ENCODE peak calls at places on chromosomes 7 and 10, in nine cellular contexts. One of them, this sample, is unnamed. For H3K27me3 and H3K9me3, the result is how much of the 10 kb centered on the place peaks cover.

GRCh38 chr7:3154881-3155494 is 111.3 kb upstream of the CARD11 start:
- DNase-seq in breast epithelium: no peak
- DNase-seq in esophagus squamous epithelium: no peak
- DNase-seq in GM23248: peak
- DNase-seq in astrocyte: no peak
- DNase-seq in keratinocyte: peak
- DNase-seq in iPS DF 6.9: peak
- DNase-seq in effector memory CD4-positive, alpha-beta T cell: peak
- DNase-seq in prostate gland: peak
- DNase-seq in this sample: no peak

GRCh38 chr7:106757846-106758245 is 96.9 kb upstream of the CCDC71L start:
- DNase-seq in breast epithelium: no peak
- DNase-seq in esophagus squamous epithelium: no peak
- DNase-seq in GM23248: peak
- DNase-seq in astrocyte: peak
- DNase-seq in keratinocyte: no peak
- DNase-seq in iPS DF 6.9: no peak
- DNase-seq in effector memory CD4-positive, alpha-beta T cell: no peak
- DNase-seq in prostate gland: no peak
- DNase-seq in this sample: peak

GRCh38 chr7:122219253-122219865 is 75.3 kb upstream of the AASS start:
- DNase-seq in breast epithelium: no peak
- DNase-seq in esophagus squamous epithelium: no peak
- DNase-seq in GM23248: peak
- DNase-seq in astrocyte: no peak
- DNase-seq in keratinocyte: no peak
- DNase-seq in iPS DF 6.9: no peak
- DNase-seq in effector memory CD4-positive, alpha-beta T cell: no peak
- DNase-seq in prostate gland: no peak
- DNase-seq in this sample: no peak

GRCh38 chr7:70042533-70042932 is 444.3 kb downstream of the AUTS2 start:
- DNase-seq in breast epithelium: no peak
- DNase-seq in esophagus squamous epithelium: no peak
- DNase-seq in GM23248: peak
- DNase-seq in astrocyte: peak
- DNase-seq in keratinocyte: no peak
- DNase-seq in iPS DF 6.9: no peak
- DNase-seq in effector memory CD4-positive, alpha-beta T cell: no peak
- DNase-seq in prostate gland: no peak
- DNase-seq in this sample: no peak

GRCh38 chr10:29648983-29649268 is 14.2 kb upstream of the SVIL start:
- DNase-seq in breast epithelium: no peak
- DNase-seq in esophagus squamous epithelium: no peak
- DNase-seq in GM23248: peak
- DNase-seq in astrocyte: no peak
- DNase-seq in keratinocyte: no peak
- DNase-seq in iPS DF 6.9: no peak
- DNase-seq in effector memory CD4-positive, alpha-beta T cell: no peak
- DNase-seq in prostate gland: no peak
- DNase-seq in this sample: peak

GRCh38 chr7:4753610-4754432 is 21.6 kb upstream of the AP5Z1 start:
- DNase-seq in breast epithelium: peak
- DNase-seq in esophagus squamous epithelium: no peak
- DNase-seq in GM23248: peak
- DNase-seq in astrocyte: no peak
- DNase-seq in keratinocyte: no peak
- DNase-seq in iPS DF 6.9: no peak
- DNase-seq in effector memory CD4-positive, alpha-beta T cell: peak
- DNase-seq in prostate gland: peak
- DNase-seq in this sample: peak

GRCh38 chr7:102042016-102042656 is 224.7 kb downstream of the CUX1 start:
- DNase-seq in breast epithelium: no peak
- DNase-seq in esophagus squamous epithelium: no peak
- DNase-seq in GM23248: peak
- DNase-seq in astrocyte: peak
- DNase-seq in keratinocyte: no peak
- DNase-seq in iPS DF 6.9: no peak
- DNase-seq in effector memory CD4-positive, alpha-beta T cell: no peak
- DNase-seq in prostate gland: no peak
- DNase-seq in this sample: peak

GRCh38 chr7:157904866-157905215 is 568.0 kb downstream of the DNAJB6 start:
- DNase-seq in breast epithelium: peak
- DNase-seq in esophagus squamous epithelium: no peak
- DNase-seq in GM23248: no peak
- DNase-seq in astrocyte: no peak
- DNase-seq in keratinocyte: no peak
- DNase-seq in iPS DF 6.9: no peak
- DNase-seq in effector memory CD4-positive, alpha-beta T cell: no peak
- DNase-seq in prostate gland: no peak
- DNase-seq in this sample: no peak

GRCh38 chr10:69411476-69411875 is 5.2 kb downstream of the TACR2 start:
- DNase-seq in breast epithelium: no peak
- DNase-seq in esophagus squamous epithelium: no peak
- DNase-seq in GM23248: no peak
- DNase-seq in astrocyte: no peak
- DNase-seq in keratinocyte: no peak
- DNase-seq in iPS DF 6.9: no peak
- DNase-seq in effector memory CD4-positive, alpha-beta T cell: no peak
- DNase-seq in prostate gland: no peak
- DNase-seq in this sample: no peak

GRCh38 chr10:12631787-12632562 is 282.6 kb downstream of the CAMK1D start:
- DNase-seq in breast epithelium: no peak
- DNase-seq in esophagus squamous epithelium: no peak
- DNase-seq in GM23248: no peak
- DNase-seq in astrocyte: no peak
- DNase-seq in keratinocyte: no peak
- DNase-seq in iPS DF 6.9: no peak
- DNase-seq in effector memory CD4-positive, alpha-beta T cell: no peak
- DNase-seq in prostate gland: peak
- DNase-seq in this sample: no peak

GRCh38 chr7:108254259-108254658 is 124.1 kb upstream of the LAMB4 start:
- DNase-seq in breast epithelium: no peak
- DNase-seq in esophagus squamous epithelium: no peak
- DNase-seq in GM23248: no peak
- DNase-seq in astrocyte: peak
- DNase-seq in keratinocyte: no peak
- DNase-seq in iPS DF 6.9: no peak
- DNase-seq in effector memory CD4-positive, alpha-beta T cell: no peak
- DNase-seq in prostate gland: no peak
- DNase-seq in this sample: no peak

GRCh38 chr7:140239653-140239935 is 62.8 kb upstream of the KDM7A start:
- DNase-seq in breast epithelium: no peak
- DNase-seq in esophagus squamous epithelium: no peak
- DNase-seq in GM23248: no peak
- DNase-seq in astrocyte: no peak
- DNase-seq in keratinocyte: no peak
- DNase-seq in iPS DF 6.9: no peak
- DNase-seq in effector memory CD4-positive, alpha-beta T cell: no peak
- DNase-seq in prostate gland: no peak
- DNase-seq in this sample: no peak

DNA sequence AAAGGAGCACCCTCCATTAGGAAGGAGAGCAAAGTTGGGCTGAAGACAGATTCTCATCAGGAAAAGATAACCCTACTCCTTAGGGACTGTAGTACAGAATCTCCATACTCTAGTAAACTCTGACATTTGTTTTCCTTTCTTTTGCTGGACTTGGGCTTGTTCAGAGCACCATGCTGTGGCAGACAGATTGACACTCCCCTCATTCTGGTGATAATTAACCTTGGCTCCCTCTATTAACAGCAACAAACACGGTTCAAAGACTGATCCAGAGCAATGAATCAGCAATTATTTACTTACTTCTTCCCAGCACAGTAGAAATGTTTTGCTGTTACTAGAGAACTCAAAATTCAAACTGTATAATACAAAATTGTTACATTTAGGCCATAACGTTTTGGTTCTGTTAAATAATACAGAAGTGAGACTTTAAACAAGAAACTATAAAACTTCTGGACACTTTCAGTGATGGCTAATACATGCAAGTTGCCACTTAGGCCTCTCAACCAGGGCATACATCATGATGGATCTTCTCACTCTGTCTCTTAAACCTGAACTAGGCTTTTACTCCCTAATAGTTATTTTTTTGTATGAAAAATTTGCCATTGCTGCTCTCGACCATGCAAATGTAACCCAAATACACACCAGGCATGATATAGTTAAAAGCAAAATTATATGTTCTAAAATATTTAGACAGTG is 639.0 kb downstream of the IPMK start:
- DNase-seq in breast epithelium: no peak
- DNase-seq in esophagus squamous epithelium: no peak
- DNase-seq in GM23248: no peak
- DNase-seq in astrocyte: no peak
- DNase-seq in keratinocyte: no peak
- DNase-seq in iPS DF 6.9: no peak
- DNase-seq in effector memory CD4-positive, alpha-beta T cell: no peak
- DNase-seq in prostate gland: no peak
- DNase-seq in this sample: no peak
- H3K4me3 ChIP-seq in breast epithelium: no peak
- H3K4me3 ChIP-seq in esophagus squamous epithelium: no peak
- H3K4me3 ChIP-seq in GM23248: no peak
- H3K4me3 ChIP-seq in astrocyte: no peak
- H3K4me3 ChIP-seq in keratinocyte: no peak
- H3K4me3 ChIP-seq in iPS DF 6.9: no peak
- H3K4me3 ChIP-seq in effector memory CD4-positive, alpha-beta T cell: no peak
- H3K4me3 ChIP-seq in prostate gland: no peak
- H3K4me3 ChIP-seq in this sample: no peak

GRCh38 chr7:129789652-129790051 is 163.1 kb downstream of the UBE2H start:
- DNase-seq in breast epithelium: no peak
- DNase-seq in esophagus squamous epithelium: no peak
- DNase-seq in GM23248: no peak
- DNase-seq in astrocyte: no peak
- DNase-seq in keratinocyte: no peak
- DNase-seq in iPS DF 6.9: no peak
- DNase-seq in effector memory CD4-positive, alpha-beta T cell: no peak
- DNase-seq in prostate gland: no peak
- DNase-seq in this sample: no peak
- H3K27me3 ChIP-seq in breast epithelium: under half
- H3K27me3 ChIP-seq in esophagus squamous epithelium: under half
- H3K27me3 ChIP-seq in GM23248: under half
- H3K27me3 ChIP-seq in astrocyte: under half
- H3K27me3 ChIP-seq in keratinocyte: under half
- H3K27me3 ChIP-seq in iPS DF 6.9: under half
- H3K27me3 ChIP-seq in effector memory CD4-positive, alpha-beta T cell: under half
- H3K27me3 ChIP-seq in prostate gland: under half
- H3K27me3 ChIP-seq in this sample: under half

DNA sequence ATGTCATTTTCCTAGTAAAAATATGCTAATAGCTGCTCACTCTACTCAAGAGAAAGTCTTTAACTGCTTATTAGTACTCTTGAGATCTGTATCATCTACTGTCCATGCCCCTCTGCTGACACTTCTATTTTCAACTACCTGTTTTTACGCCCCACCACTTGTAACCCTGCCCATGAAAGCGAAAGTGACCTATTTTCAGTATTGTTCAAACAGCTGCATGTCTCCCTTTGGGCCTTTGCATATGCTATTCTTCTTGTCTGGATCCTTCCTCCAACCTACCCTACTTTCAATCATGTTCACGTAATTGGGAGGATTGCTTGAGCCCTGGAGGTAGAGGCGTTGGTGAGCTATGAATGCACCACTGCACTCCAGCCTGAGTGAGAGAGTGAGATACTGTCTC is 1481.3 kb downstream of the GATA3 start:
- DNase-seq in breast epithelium: no peak
- DNase-seq in esophagus squamous epithelium: no peak
- DNase-seq in GM23248: no peak
- DNase-seq in astrocyte: no peak
- DNase-seq in keratinocyte: no peak
- DNase-seq in iPS DF 6.9: no peak
- DNase-seq in effector memory CD4-positive, alpha-beta T cell: no peak
- DNase-seq in prostate gland: no peak
- DNase-seq in this sample: no peak
- H3K9me3 ChIP-seq in breast epithelium: under half
- H3K9me3 ChIP-seq in esophagus squamous epithelium: under half
- H3K9me3 ChIP-seq in GM23248: under half
- H3K9me3 ChIP-seq in astrocyte: under half
- H3K9me3 ChIP-seq in keratinocyte: under half
- H3K9me3 ChIP-seq in iPS DF 6.9: under half
- H3K9me3 ChIP-seq in effector memory CD4-positive, alpha-beta T cell: under half
- H3K9me3 ChIP-seq in prostate gland: under half
- H3K9me3 ChIP-seq in this sample: under half

GRCh38 chr10:132991706-132992432 is 49.5 kb upstream of the CFAP46 start:
- DNase-seq in breast epithelium: no peak
- DNase-seq in esophagus squamous epithelium: no peak
- DNase-seq in GM23248: no peak
- DNase-seq in astrocyte: no peak
- DNase-seq in keratinocyte: no peak
- DNase-seq in iPS DF 6.9: no peak
- DNase-seq in effector memory CD4-positive, alpha-beta T cell: no peak
- DNase-seq in prostate gland: no peak
- DNase-seq in this sample: no peak

GRCh38 chr10:132994371-132994796 is 52.0 kb upstream of the CFAP46 start:
- DNase-seq in breast epithelium: no peak
- DNase-seq in esophagus squamous epithelium: no peak
- DNase-seq in GM23248: peak
- DNase-seq in astrocyte: no peak
- DNase-seq in keratinocyte: no peak
- DNase-seq in iPS DF 6.9: no peak
- DNase-seq in effector memory CD4-positive, alpha-beta T cell: no peak
- DNase-seq in prostate gland: no peak
- DNase-seq in this sample: no peak

GRCh38 chr10:132992433-132993215 is 50.3 kb upstream of the CFAP46 start:
- DNase-seq in breast epithelium: no peak
- DNase-seq in esophagus squamous epithelium: no peak
- DNase-seq in GM23248: no peak
- DNase-seq in astrocyte: no peak
- DNase-seq in keratinocyte: no peak
- DNase-seq in iPS DF 6.9: no peak
- DNase-seq in effector memory CD4-positive, alpha-beta T cell: no peak
- DNase-seq in prostate gland: no peak
- DNase-seq in this sample: no peak

GRCh38 chr10:132994811-132995210 is 52.4 kb upstream of the CFAP46 start:
- DNase-seq in breast epithelium: no peak
- DNase-seq in esophagus squamous epithelium: no peak
- DNase-seq in GM23248: no peak
- DNase-seq in astrocyte: no peak
- DNase-seq in keratinocyte: no peak
- DNase-seq in iPS DF 6.9: no peak
- DNase-seq in effector memory CD4-positive, alpha-beta T cell: no peak
- DNase-seq in prostate gland: no peak
- DNase-seq in this sample: no peak

GRCh38 chr10:132993271-132994260 is 51.2 kb upstream of the CFAP46 start:
- DNase-seq in breast epithelium: no peak
- DNase-seq in esophagus squamous epithelium: no peak
- DNase-seq in GM23248: no peak
- DNase-seq in astrocyte: no peak
- DNase-seq in keratinocyte: no peak
- DNase-seq in iPS DF 6.9: no peak
- DNase-seq in effector memory CD4-positive, alpha-beta T cell: no peak
- DNase-seq in prostate gland: no peak
- DNase-seq in this sample: no peak
- H3K4me3 ChIP-seq in breast epithelium: peak
- H3K4me3 ChIP-seq in esophagus squamous epithelium: no peak
- H3K4me3 ChIP-seq in GM23248: peak
- H3K4me3 ChIP-seq in astrocyte: no peak
- H3K4me3 ChIP-seq in keratinocyte: peak
- H3K4me3 ChIP-seq in iPS DF 6.9: no peak
- H3K4me3 ChIP-seq in effector memory CD4-positive, alpha-beta T cell: no peak
- H3K4me3 ChIP-seq in prostate gland: peak
- H3K4me3 ChIP-seq in this sample: no peak

DNA sequence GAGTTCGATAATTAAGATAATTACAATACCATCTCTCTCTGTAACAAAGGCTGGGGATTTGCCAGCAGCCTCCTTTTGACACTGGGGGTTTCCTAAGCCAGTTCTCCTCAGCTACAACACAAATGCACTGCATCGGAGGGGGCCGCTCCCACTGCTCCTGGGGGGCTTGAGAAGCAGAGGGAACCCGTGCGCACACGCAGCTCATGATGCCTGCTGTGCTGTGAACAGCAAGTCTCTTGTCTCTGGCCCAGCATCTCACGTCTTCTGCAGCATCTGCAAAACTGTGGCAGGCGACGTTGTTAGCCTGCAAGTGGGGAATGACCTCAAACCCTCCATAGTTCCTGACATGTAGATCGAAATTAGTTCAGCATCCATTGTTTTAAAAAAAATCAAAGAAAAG is 5.5 kb downstream of the VIPR2 start:
- DNase-seq in breast epithelium: no peak
- DNase-seq in esophagus squamous epithelium: no peak
- DNase-seq in GM23248: no peak
- DNase-seq in astrocyte: no peak
- DNase-seq in keratinocyte: no peak
- DNase-seq in iPS DF 6.9: no peak
- DNase-seq in effector memory CD4-positive, alpha-beta T cell: no peak
- DNase-seq in prostate gland: no peak
- DNase-seq in this sample: no peak
- H3K27me3 ChIP-seq in breast epithelium: under half
- H3K27me3 ChIP-seq in esophagus squamous epithelium: under half
- H3K27me3 ChIP-seq in GM23248: under half
- H3K27me3 ChIP-seq in astrocyte: under half
- H3K27me3 ChIP-seq in keratinocyte: under half
- H3K27me3 ChIP-seq in iPS DF 6.9: under half
- H3K27me3 ChIP-seq in effector memory CD4-positive, alpha-beta T cell: under half
- H3K27me3 ChIP-seq in prostate gland: under half
- H3K27me3 ChIP-seq in this sample: under half